ENCODE peak calls at places on chromosome 10, in eight cellular contexts. Q is HCT116, K is A549, L is SK-N-SH, M is GM23338, Y is HepG2, A is Panc1, U is K562. F is an unnamed sample.

GRCh38 chr10:93894516-93895378 is 969 bp downstream of the SLC35G1 start:
- DNase-seq in Q (no peak), K (no peak), L (peak), M (no peak), Y (no peak), A (no peak), U (peak), F (no peak)

GRCh38 chr10:21733710-21734109 is 199.7 kb downstream of the MLLT10 start:
- DNase-seq in Q (no peak), K (no peak), L (no peak), M (no peak), Y (no peak), A (no peak), U (no peak), F (no peak)

GRCh38 chr10:52443419-52444388 is 129.6 kb downstream of the DKK1 start:
- DNase-seq in Q (peak), K (peak), L (no peak), M (no peak), Y (peak), A (peak), U (no peak), F (no peak)

GRCh38 chr10:116658152-116658551 is 37.4 kb downstream of the PNLIPRP2 start:
- DNase-seq in Q (no peak), K (no peak), L (no peak), M (no peak), Y (no peak), A (no peak), U (no peak), F (no peak)

GRCh38 chr10:110861930-110862677 is 9.6 kb upstream of the PDCD4 start:
- DNase-seq in Q (no peak), K (no peak), L (no peak), M (no peak), Y (no peak), A (no peak), U (no peak), F (peak)

GRCh38 chr10:11181996-11182395 is 164.3 kb downstream of the CELF2 start:
- DNase-seq in Q (no peak), K (no peak), L (no peak), M (no peak), Y (no peak), A (no peak), U (no peak), F (no peak)

GRCh38 chr10:50603151-50603850 is 20.5 kb downstream of the SGMS1 start:
- DNase-seq in Q (no peak), K (no peak), L (no peak), M (no peak), Y (no peak), A (no peak), U (no peak), F (no peak)

GRCh38 chr10:73131295-73131694 is 21.0 kb downstream of the NUDT13 start:
- DNase-seq in Q (no peak), K (no peak), L (no peak), M (no peak), Y (no peak), A (no peak), U (no peak), F (no peak)

GRCh38 chr10:87957702-87958101 is 94.3 kb downstream of the PTEN start:
- DNase-seq in Q (no peak), K (no peak), L (no peak), M (no peak), Y (no peak), A (no peak), U (no peak), F (no peak)

GRCh38 chr10:97543025-97543546 is 29.5 kb upstream of the ANKRD2 start:
- DNase-seq in Q (peak), K (peak), L (no peak), M (no peak), Y (peak), A (peak), U (peak), F (peak)

GRCh38 chr10:129965418-129965793 is 1.3 kb upstream of the EBF3 start:
- DNase-seq in Q (no peak), K (no peak), L (no peak), M (no peak), Y (no peak), A (no peak), U (no peak), F (no peak)
- H3K4me3 ChIP-seq in Q (no peak), K (no peak), L (no peak), M (peak), Y (no peak), A (no peak), U (no peak), F (no peak)

DNA sequence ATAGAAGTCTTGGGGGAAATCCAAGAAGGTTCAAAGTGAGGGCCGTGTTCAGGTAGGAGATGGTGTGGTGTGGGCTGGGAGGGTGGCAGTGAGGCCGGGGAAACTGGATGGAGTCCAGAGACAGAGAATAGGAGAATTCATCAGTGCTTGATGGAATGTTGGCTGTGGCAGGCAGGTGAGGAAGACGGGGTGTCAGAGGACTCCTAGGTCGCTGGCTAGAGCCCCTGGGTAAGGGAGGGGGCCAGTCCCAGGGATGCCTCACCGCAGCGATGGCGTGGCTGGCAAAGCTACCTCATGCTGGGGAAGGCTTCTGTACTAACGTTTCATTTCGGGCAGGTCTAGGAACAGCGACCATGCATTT is 373.0 kb downstream of the RPS24 start:
- DNase-seq in Q (no peak), K (no peak), L (no peak), M (no peak), Y (no peak), A (no peak), U (no peak), F (no peak)
- H3K27ac ChIP-seq in Q (no peak), K (no peak), L (peak), M (no peak), Y (no peak), A (no peak), U (no peak), F (no peak)

DNA sequence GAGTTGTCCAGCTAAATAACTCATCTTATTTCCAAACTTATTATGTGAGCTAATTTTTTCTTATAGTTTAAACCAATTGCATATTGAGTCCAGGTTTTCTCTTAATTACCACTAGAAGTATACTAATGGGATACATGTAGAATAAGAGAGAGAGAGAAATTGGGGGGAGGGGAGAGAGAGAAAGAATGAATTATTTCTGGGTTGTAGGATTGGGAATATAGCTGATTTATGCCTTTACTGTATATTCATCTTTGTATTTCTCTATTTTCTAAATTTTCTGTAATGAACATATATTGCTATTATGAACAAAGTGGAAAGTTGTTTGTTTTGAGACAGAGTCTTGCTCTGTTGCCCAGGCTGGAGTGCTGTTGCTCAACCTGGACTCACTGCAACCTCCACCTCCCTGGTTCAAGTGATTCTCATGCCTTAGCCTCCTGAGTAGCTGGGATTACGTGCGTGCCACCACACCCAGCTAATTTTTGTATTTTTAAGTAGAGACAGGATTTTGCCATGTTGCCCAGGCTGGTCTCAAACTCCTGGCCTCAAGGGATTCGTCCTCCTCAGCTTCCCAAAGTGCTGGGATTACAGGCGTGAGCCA is 26.1 kb upstream of the ITGB1 start:
- DNase-seq in Q (no peak), K (no peak), L (no peak), M (no peak), Y (no peak), A (no peak), U (no peak), F (no peak)
- TF ChIP-seq REST in Q (no peak), K (no peak), L (no peak), M (no peak), Y (no peak), A (no peak), U (no peak), F (no peak)

GRCh38 chr10:119686465-119687191 is 35.4 kb downstream of the BAG3 start:
- DNase-seq in Q (peak), K (peak), L (peak), M (peak), Y (peak), A (no peak), U (peak), F (peak)
- H3K4me3 ChIP-seq in Q (no peak), K (no peak), L (peak), M (peak), Y (peak), A (peak), U (no peak), F (no peak)

DNA sequence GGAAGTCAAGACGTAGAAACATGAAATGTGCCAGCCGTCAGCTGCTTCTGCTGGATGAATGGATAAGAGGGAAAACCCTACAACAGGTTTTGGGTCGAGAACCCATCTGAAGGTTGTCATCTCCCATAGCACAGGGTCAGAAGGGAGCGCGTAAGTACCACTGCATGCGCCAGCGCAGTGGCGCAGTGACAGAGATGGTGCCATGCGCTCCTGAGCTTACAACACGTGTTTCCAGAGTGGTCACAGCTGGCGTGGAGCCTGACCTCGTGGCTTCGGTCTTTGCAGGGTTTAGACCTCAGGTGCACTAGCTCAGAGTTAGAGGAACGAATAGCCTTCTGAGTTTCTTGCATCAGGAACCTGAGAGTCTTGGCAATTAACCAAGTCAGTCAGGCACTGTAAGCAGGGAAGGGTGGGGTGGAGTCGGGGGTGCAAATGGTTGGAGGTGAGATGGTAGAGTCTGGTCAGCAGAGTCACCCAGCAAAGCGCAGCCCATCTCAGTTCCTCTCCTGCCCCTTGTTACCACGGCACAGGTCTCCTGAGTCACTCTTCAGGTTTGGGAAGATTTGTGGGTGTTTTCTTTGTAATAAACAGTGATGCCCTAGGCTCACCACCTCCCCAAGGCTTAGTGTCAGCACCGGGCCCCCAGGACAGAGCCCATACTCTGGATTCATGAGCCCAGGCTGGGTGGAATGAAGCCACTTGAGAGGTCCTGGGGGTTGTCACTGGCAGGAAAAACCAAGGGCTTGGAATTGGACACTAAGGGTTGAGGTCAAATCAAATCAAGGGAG is 84.1 kb upstream of the PPIF start:
- DNase-seq in Q (no peak), K (no peak), L (no peak), M (no peak), Y (no peak), A (no peak), U (no peak), F (no peak)
- H3K27ac ChIP-seq in Q (no peak), K (no peak), L (peak), M (no peak), Y (no peak), A (no peak), U (no peak), F (no peak)

DNA sequence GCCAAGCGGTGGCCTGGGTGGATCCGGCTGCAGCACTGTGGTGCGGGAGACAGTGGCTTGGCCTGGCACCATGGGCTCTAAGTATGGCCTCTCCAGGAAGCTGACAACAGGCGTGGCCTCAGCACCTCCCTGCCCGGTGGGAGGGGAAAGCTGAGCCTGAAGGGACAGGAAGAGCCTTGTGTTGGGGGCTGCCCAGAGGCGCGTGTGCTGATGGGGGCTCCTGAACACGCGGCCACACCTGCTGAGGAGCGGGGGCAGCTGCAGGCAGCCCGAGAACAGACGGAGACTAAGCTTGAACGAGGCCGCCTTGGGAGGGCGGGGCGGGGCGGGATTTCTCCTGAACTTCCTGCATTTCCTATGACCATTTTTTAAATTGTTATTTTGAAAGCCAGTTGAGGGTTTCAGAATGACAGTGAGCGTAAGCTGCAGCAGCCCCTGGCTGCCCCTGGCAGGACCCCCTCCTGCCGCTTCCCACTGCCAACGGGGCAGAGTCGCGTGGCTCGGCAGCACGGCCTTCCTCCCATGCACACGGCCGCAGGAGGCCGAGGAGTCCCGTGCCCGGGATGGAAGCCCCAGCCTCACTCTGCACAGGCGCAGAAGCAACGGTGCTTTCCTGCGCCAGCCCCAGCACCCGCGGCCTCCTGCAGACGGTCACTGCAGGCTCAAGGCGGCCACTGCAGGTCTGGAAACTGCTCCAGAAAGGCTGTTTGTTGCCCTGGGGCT is 43.2 kb downstream of the DPYSL4 start:
- DNase-seq in Q (no peak), K (no peak), L (peak), M (no peak), Y (no peak), A (no peak), U (no peak), F (no peak)
- TF ChIP-seq REST in Q (no peak), K (no peak), L (no peak), M (no peak), Y (no peak), A (no peak), U (no peak), F (no peak)

DNA sequence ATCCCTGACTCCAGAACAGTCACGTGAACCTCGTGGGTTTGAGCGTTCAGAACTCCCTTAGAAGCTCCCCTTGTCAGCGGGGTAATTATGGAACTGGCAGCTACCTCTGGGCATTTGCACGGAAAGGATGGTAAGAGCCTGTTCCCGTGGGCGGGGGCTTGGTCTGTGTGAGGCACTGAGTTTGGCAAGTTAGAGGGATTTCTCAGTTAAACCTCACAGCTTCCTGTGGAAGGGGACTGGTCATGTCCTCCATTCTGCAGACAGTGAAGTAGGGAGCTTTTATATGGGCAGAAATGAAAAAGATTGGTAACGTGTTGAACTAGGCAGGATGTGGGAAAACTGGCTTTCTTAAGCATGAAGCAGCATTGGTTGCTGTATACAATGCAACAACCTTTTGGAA is 16.0 kb downstream of the PALD1 start:
- DNase-seq in Q (no peak), K (no peak), L (no peak), M (no peak), Y (no peak), A (no peak), U (no peak), F (no peak)
- H3K4me3 ChIP-seq in Q (no peak), K (no peak), L (no peak), M (no peak), Y (no peak), A (no peak), U (no peak), F (no peak)

DNA sequence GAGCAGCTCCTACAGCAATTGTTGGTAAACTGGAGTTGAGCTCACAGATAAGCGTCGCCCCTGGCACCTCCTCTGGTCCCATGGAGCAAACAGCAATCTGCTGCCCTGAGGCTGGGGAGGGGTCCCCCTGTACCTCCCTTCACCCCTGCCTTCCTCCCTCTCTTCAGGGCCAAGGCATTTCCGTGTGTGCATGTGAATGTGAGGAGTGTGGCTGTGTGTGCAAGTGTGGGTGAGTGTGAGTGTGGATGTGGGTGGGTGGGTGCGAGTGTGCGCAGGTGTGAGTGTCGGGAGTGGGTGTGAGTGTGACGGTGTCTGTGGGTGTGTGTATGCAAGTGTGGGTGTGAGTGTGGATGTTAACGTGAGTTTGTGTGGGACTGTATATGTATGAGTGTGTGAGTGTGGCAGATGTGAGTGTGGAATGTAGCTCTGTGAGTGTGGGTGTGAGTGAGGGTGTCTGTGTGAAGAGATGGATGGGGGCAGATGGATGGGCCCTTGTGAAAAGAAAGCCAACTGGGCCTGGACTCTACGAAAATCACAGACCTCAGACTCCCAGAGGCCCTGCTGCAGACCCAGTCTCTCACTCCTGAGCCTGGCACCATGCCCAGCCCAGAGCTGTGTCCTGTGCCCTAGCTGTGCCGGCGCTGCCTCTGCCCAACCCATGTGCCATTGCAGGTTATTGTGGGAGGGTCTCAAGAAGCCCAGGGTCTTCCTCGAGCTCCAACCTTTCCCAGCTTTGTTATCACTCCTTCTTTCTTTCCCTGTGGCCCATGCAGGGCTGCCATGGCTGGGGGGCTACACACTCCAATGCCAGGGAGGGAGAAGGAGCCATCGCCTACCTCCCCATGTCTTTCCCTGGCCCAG is 73.9 kb downstream of the GRID1 start:
- DNase-seq in Q (no peak), K (no peak), L (peak), M (no peak), Y (no peak), A (no peak), U (no peak), F (no peak)
- H3K27ac ChIP-seq in Q (no peak), K (no peak), L (no peak), M (no peak), Y (no peak), A (no peak), U (no peak), F (no peak)

F was measured in HL-60.